ENCODE peak calls at places on chromosomes 16 and 17, in seven cellular contexts. Q, K, V, U, A, B and D are unnamed samples.

GRCh38 chr16:84514874-84515835 is 10.7 kb upstream of the MEAK7 start:
- DNase-seq in B (no peak), K (no peak), Q (peak; percentile 66), V (no peak), U (no peak), A (no peak), D (no peak)

GRCh38 chr16:56193951-56194726 is 2.9 kb downstream of the GNAO1 start:
- DNase-seq in U (peak; percentile 81), V (peak; percentile 98), A (peak; percentile 68), B (peak; percentile 70), K (no peak), Q (peak; percentile 94), D (no peak)

GRCh38 chr17:63425478-63425877 is 20.6 kb downstream of the CYB561 start:
- DNase-seq in U (peak; percentile 78), Q (peak; percentile 89), V (peak; percentile 81), A (peak; percentile 87), K (peak; percentile 68), B (peak; percentile 62), D (peak; percentile 40)

GRCh38 chr17:57622886-57623433 is 122.1 kb downstream of the CCDC182 start:
- DNase-seq in B (no peak), A (peak; percentile 16), V (peak; percentile 12), K (no peak), Q (no peak), U (no peak), D (peak; percentile 8)

GRCh38 chr17:73390221-73390620 is 78.4 kb upstream of the CDC42EP4 start:
- DNase-seq in K (no peak), A (no peak), U (no peak), B (no peak), Q (no peak), V (no peak), D (no peak)

GRCh38 chr16:57698812-57699405 is 4.3 kb downstream of the DRC7 start:
- DNase-seq in V (no peak), Q (no peak), A (no peak), U (no peak), B (no peak), K (no peak), D (no peak)

GRCh38 chr17:42192189-42193126 is 1.8 kb downstream of the GHDC start:
- DNase-seq in Q (peak; percentile 40), K (no peak), V (no peak), A (no peak), B (no peak), U (no peak), D (no peak)

GRCh38 chr17:80111702-80112470 is 10.5 kb downstream of the GAA start:
- DNase-seq in U (no peak), Q (no peak), A (no peak), K (no peak), B (no peak), V (no peak), D (no peak)

GRCh38 chr17:83030432-83030831 is 49.0 kb upstream of the METRNL start:
- DNase-seq in K (no peak), B (no peak), A (no peak), Q (no peak), V (no peak), U (no peak), D (no peak)

GRCh38 chr17:17722081-17722905 is 41.0 kb downstream of the RAI1 start:
- DNase-seq in A (no peak), K (no peak), Q (peak; percentile 61), U (no peak), B (peak; percentile 53), V (peak; percentile 25), D (no peak)

GRCh38 chr16:81137012-81137335 is 40.8 kb upstream of the GCSH start:
- DNase-seq in Q (no peak), A (no peak), K (no peak), U (no peak), B (no peak), V (no peak), D (no peak)

GRCh38 chr16:3459401-3460090 is 16.1 kb downstream of the NAA60 start:
- DNase-seq in B (no peak), K (no peak), A (no peak), Q (no peak), V (no peak), U (no peak), D (no peak)

GRCh38 chr16:73956592-73957495 is 339.8 kb upstream of the PSMD7 start:
- DNase-seq in B (no peak), V (peak; percentile 70), A (peak; percentile 53), U (peak; percentile 38), K (peak; percentile 20), Q (peak; percentile 80), D (peak; percentile 23)

GRCh38 chr17:8843344-8843743 is 24.1 kb downstream of the PIK3R6 start:
- DNase-seq in V (no peak), A (no peak), K (no peak), U (no peak), B (no peak), Q (no peak), D (no peak)

GRCh38 chr16:54928421-54929089 is 2.1 kb upstream of the IRX5 start:
- DNase-seq in Q (peak; percentile 88), B (no peak), V (peak; percentile 77), A (peak; percentile 24), K (no peak), U (peak; percentile 48), D (no peak)

GRCh38 chr16:65070831-65071230 is 51.0 kb downstream of the CDH11 start:
- DNase-seq in K (peak; percentile 90), Q (peak; percentile 83), B (peak; percentile 69), A (peak; percentile 82), U (peak; percentile 45), V (no peak), D (peak; percentile 86)

GRCh38 chr16:1258218-1258587 is 2.3 kb downstream of the TPSD1 start:
- DNase-seq in V (no peak), K (no peak), A (no peak), U (no peak), Q (no peak), B (no peak), D (no peak)